ENCODE peak calls at places on chromosomes 5 and 9, in eight cellular contexts. K is G401; P is adrenal gland; I is GM13977; F is stimulated activated naive B cell treated with anti-CD40 and anti-IgM and Interleukin-4, amounts not matched to agents 10 μg/mL and 1 μg/mL and 100 μg/mL, for 72 hours; J is CD4-positive, alpha-beta memory T cell; G is PC-9; V is T follicular helper cell. U is an unnamed sample.

GRCh38 chr5:64977779-64978178 is 209.0 kb downstream of the CWC27 start:
- DNase-seq in K (no peak), P (no peak), I (no peak), F (no peak), J (no peak), G (no peak), V (no peak), U (no peak)

GRCh38 chr9:89576404-89576824 is 28.4 kb upstream of the GADD45G start:
- DNase-seq in K (peak; percentile 50), P (no peak), I (peak; percentile 36), F (no peak), J (peak; percentile 26), G (no peak), V (no peak), U (no peak)

GRCh38 chr5:71922584-71923106 is 184.6 kb upstream of the MAP1B start:
- DNase-seq in K (no peak), P (no peak), I (no peak), F (no peak), J (no peak), G (peak; percentile 92), V (no peak), U (no peak)

GRCh38 chr9:17625644-17626388 is 47.0 kb downstream of the SH3GL2 start:
- DNase-seq in K (peak; percentile 96), P (no peak), I (no peak), F (no peak), J (no peak), G (no peak), V (no peak), U (no peak)

GRCh38 chr9:98861881-98862501 is 54.5 kb downstream of the GALNT12 start:
- DNase-seq in K (no peak), P (peak; percentile 67), I (no peak), F (no peak), J (no peak), G (peak; percentile 62), V (no peak), U (no peak)

GRCh38 chr5:317086-317811 is 4.3 kb upstream of the AHRR start:
- DNase-seq in K (peak; percentile 51), P (peak; percentile 62), I (peak; percentile 92), F (peak; percentile 77), J (no peak), G (no peak), V (no peak), U (peak; percentile 38)

GRCh38 chr9:112380771-112381181 is 868 bp downstream of the HSDL2 start:
- DNase-seq in K (peak; percentile 17), P (no peak), I (peak; percentile 36), F (no peak), J (peak; percentile 6), G (no peak), V (no peak), U (no peak)

GRCh38 chr9:112887377-112887776 is 3.3 kb downstream of the SLC46A2 start:
- DNase-seq in K (peak; percentile 19), P (no peak), I (no peak), F (no peak), J (no peak), G (no peak), V (no peak), U (peak; percentile 16)

GRCh38 chr5:151107738-151108520 is 27.1 kb upstream of the TNIP1 start:
- DNase-seq in K (no peak), P (no peak), I (no peak), F (no peak), J (no peak), G (peak; percentile 42), V (no peak), U (peak; percentile 67)

GRCh38 chr5:145499483-145499882 is 335.7 kb downstream of the PRELID2 start:
- DNase-seq in K (no peak), P (no peak), I (no peak), F (no peak), J (no peak), G (no peak), V (no peak), U (no peak)

GRCh38 chr5:55219770-55220169 is 7.3 kb downstream of the MCIDAS start:
- DNase-seq in K (no peak), P (no peak), I (no peak), F (no peak), J (no peak), G (no peak), V (no peak), U (no peak)

GRCh38 chr9:87684627-87685204 is 41.2 kb upstream of the CTSL start:
- DNase-seq in K (peak; percentile 36), P (peak; percentile 83), I (no peak), F (no peak), J (no peak), G (no peak), V (no peak), U (peak; percentile 72)

GRCh38 chr9:83219154-83219923 is 156.4 kb upstream of the RASEF start:
- DNase-seq in K (peak; percentile 74), P (peak; percentile 92), I (peak; percentile 38), F (no peak), J (no peak), G (no peak), V (no peak), U (peak; percentile 73)

GRCh38 chr9:121667890-121668289 is 16.5 kb downstream of the DAB2IP start:
- DNase-seq in K (no peak), P (no peak), I (no peak), F (no peak), J (no peak), G (no peak), V (no peak), U (no peak)

GRCh38 chr9:133342570-133342969 is 5.4 kb downstream of the MED22 start:
- DNase-seq in K (no peak), P (no peak), I (no peak), F (no peak), J (no peak), G (no peak), V (no peak), U (no peak)

GRCh38 chr9:136726631-136727191 is 14.3 kb downstream of the DIPK1B start:
- DNase-seq in K (no peak), P (peak; percentile 66), I (peak; percentile 87), F (no peak), J (peak; percentile 46), G (peak; percentile 64), V (peak; percentile 35), U (no peak)

GRCh38 chr5:88140396-88140862 is 128.2 kb downstream of the TMEM161B start:
- DNase-seq in K (no peak), P (no peak), I (no peak), F (no peak), J (no peak), G (no peak), V (no peak), U (no peak)

GRCh38 chr9:131812116-131812790 is 72.4 kb upstream of the RAPGEF1 start:
- DNase-seq in K (peak; percentile 60), P (no peak), I (no peak), F (no peak), J (no peak), G (no peak), V (no peak), U (no peak)

GRCh38 chr5:39224196-39224754 is 4.9 kb upstream of the FYB1 start:
- DNase-seq in K (no peak), P (peak; percentile 54), I (no peak), F (no peak), J (no peak), G (peak; percentile 70), V (no peak), U (peak; percentile 82)

GRCh38 chr5:147101654-147102053 is 133.2 kb upstream of the STK32A start:
- DNase-seq in K (no peak), P (peak; percentile 75), I (no peak), F (no peak), J (no peak), G (no peak), V (no peak), U (no peak)

GRCh38 chr5:93604119-93604963 is 21.3 kb downstream of the NR2F1 start:
- DNase-seq in K (peak; percentile 67), P (peak; percentile 65), I (no peak), F (no peak), J (no peak), G (no peak), V (no peak), U (no peak)

GRCh38 chr5:141703133-141703561 is 21.1 kb upstream of the ARAP3 start:
- DNase-seq in K (peak; percentile 75), P (no peak), I (no peak), F (no peak), J (no peak), G (no peak), V (no peak), U (no peak)

GRCh38 chr5:72477644-72478043 is 29.6 kb downstream of the ZNF366 start:
- DNase-seq in K (no peak), P (no peak), I (no peak), F (no peak), J (no peak), G (no peak), V (no peak), U (no peak)

GRCh38 chr5:41154491-41154890 is 58.8 kb downstream of the C6 start:
- DNase-seq in K (no peak), P (no peak), I (no peak), F (no peak), J (no peak), G (no peak), V (no peak), U (no peak)

GRCh38 chr9:110880123-110880522 is 158.1 kb downstream of the LPAR1 start:
- DNase-seq in K (no peak), P (no peak), I (no peak), F (no peak), J (no peak), G (no peak), V (no peak), U (no peak)

GRCh38 chr5:147743686-147744332 is 38.7 kb downstream of the JAKMIP2 start:
- DNase-seq in K (peak; percentile 89), P (peak; percentile 53), I (no peak), F (no peak), J (no peak), G (no peak), V (no peak), U (no peak)

GRCh38 chr5:160188151-160188967 is 40.9 kb upstream of the FABP6 start:
- DNase-seq in K (peak; percentile 54), P (peak; percentile 92), I (peak; percentile 63), F (no peak), J (no peak), G (peak; percentile 78), V (no peak), U (peak; percentile 44)

GRCh38 chr9:6354072-6354686 is 26.0 kb downstream of the TPD52L3 start:
- DNase-seq in K (peak; percentile 43), P (no peak), I (peak; percentile 71), F (peak; percentile 21), J (peak; percentile 51), G (no peak), V (no peak), U (no peak)

GRCh38 chr5:456351-457194 is 13.6 kb downstream of the EXOC3 start:
- DNase-seq in K (no peak), P (peak; percentile 35), I (no peak), F (no peak), J (no peak), G (no peak), V (no peak), U (peak; percentile 4)

GRCh38 chr5:159444441-159445082 is 114.3 kb upstream of the IL12B start:
- DNase-seq in K (peak; percentile 76), P (no peak), I (peak; percentile 60), F (no peak), J (peak; percentile 29), G (peak; percentile 65), V (no peak), U (no peak)

GRCh38 chr5:97365173-97365845 is 182.3 kb upstream of the RIOK2 start:
- DNase-seq in K (no peak), P (no peak), I (no peak), F (no peak), J (no peak), G (no peak), V (no peak), U (no peak)

GRCh38 chr9:86926130-86926529 is 21.2 kb downstream of the GAS1 start:
- DNase-seq in K (no peak), P (no peak), I (no peak), F (no peak), J (no peak), G (no peak), V (no peak), U (no peak)

GRCh38 chr9:101445353-101446029 is 9.9 kb upstream of the ALDOB start:
- DNase-seq in K (no peak), P (no peak), I (no peak), F (no peak), J (no peak), G (no peak), V (no peak), U (no peak)

GRCh38 chr9:26789959-26790358 is 102.6 kb downstream of the CAAP1 start:
- DNase-seq in K (no peak), P (no peak), I (no peak), F (no peak), J (no peak), G (no peak), V (no peak), U (no peak)